ENCODE peak calls at places on chromosome 21, in nine cellular contexts. U is OCI-LY7, H is neural progenitor cell, Y is mammary epithelial cell, K is astrocyte, S is MM.1S, G is SK-N-SH, E is hepatocyte, F is fibroblast of lung. L is an unnamed sample.

GRCh38 chr21:37074195-37074510 is 1.1 kb downstream of the TTC3 start:
- DNase-seq in U (no peak), H (peak), Y (peak), K (no peak), S (no peak), G (peak), E (no peak), F (no peak), L (no peak)

GRCh38 chr21:45224189-45224938 is 63.3 kb downstream of the POFUT2 start:
- DNase-seq in U (no peak), H (no peak), Y (no peak), K (no peak), S (no peak), G (no peak), E (peak), F (peak), L (peak)

GRCh38 chr21:43276811-43277210 is 108.0 kb downstream of the CRYAA start:
- DNase-seq in U (no peak), H (no peak), Y (no peak), K (no peak), S (no peak), G (no peak), E (no peak), F (no peak), L (peak)

GRCh38 chr21:17732306-17732705 is 86.8 kb downstream of the C21orf91 start:
- DNase-seq in U (no peak), H (no peak), Y (peak), K (peak), S (no peak), G (peak), E (no peak), F (peak), L (peak)

GRCh38 chr21:42189860-42190491 is 29.0 kb upstream of the ABCG1 start:
- DNase-seq in U (no peak), H (no peak), Y (no peak), K (no peak), S (no peak), G (no peak), E (no peak), F (no peak), L (no peak)

GRCh38 chr21:32186843-32187242 is 92.0 kb downstream of the MIS18A start:
- DNase-seq in U (no peak), H (no peak), Y (no peak), K (no peak), S (no peak), G (no peak), E (no peak), F (no peak), L (no peak)

GRCh38 chr21:41480086-41480690 is 27.8 kb downstream of the TMPRSS2 start:
- DNase-seq in U (no peak), H (no peak), Y (no peak), K (no peak), S (no peak), G (no peak), E (no peak), F (no peak), L (no peak)

GRCh38 chr21:40850071-40850470 is 3.1 kb upstream of the DSCAM start:
- DNase-seq in U (no peak), H (no peak), Y (peak), K (no peak), S (no peak), G (no peak), E (no peak), F (no peak), L (no peak)

GRCh38 chr21:16590186-16590585 is 860.4 kb downstream of the USP25 start:
- DNase-seq in U (no peak), H (no peak), Y (no peak), K (no peak), S (no peak), G (no peak), E (no peak), F (no peak), L (no peak)

GRCh38 chr21:38494254-38494648 is 4.0 kb downstream of the ERG start:
- DNase-seq in U (no peak), H (no peak), Y (no peak), K (peak), S (no peak), G (no peak), E (no peak), F (peak), L (no peak)

GRCh38 chr21:38494688-38495087 is 3.6 kb downstream of the ERG start:
- DNase-seq in U (no peak), H (no peak), Y (no peak), K (peak), S (no peak), G (no peak), E (no peak), F (peak), L (peak)

GRCh38 chr21:38495242-38495641 is 3.0 kb downstream of the ERG start:
- DNase-seq in U (no peak), H (no peak), Y (no peak), K (no peak), S (no peak), G (no peak), E (no peak), F (no peak), L (no peak)

GRCh38 chr21:38498057-38498833 is at the start of gene ERG:
- DNase-seq in U (no peak), H (no peak), Y (no peak), K (no peak), S (no peak), G (no peak), E (no peak), F (no peak), L (no peak)

GRCh38 chr21:38496224-38496623 is 2.1 kb downstream of the ERG start:
- DNase-seq in U (no peak), H (no peak), Y (no peak), K (no peak), S (no peak), G (no peak), E (no peak), F (no peak), L (no peak)
- TF ChIP-seq CTCF in U (no peak), H (no peak), Y (no peak), K (no peak), S (no peak), G (no peak), E (no peak), F (no peak), L (no peak)

GRCh38 chr21:28754862-28755261 is 237.8 kb downstream of the LTN1 start:
- DNase-seq in U (no peak), H (no peak), Y (no peak), K (no peak), S (no peak), G (no peak), E (no peak), F (no peak), L (no peak)
- H2AFZ ChIP-seq in U (no peak), H (no peak), Y (no peak), K (no peak), S (no peak), G (no peak), E (no peak), F (peak), L (no peak)

GRCh38 chr21:21247441-21247840 is 249.2 kb downstream of the NCAM2 start:
- DNase-seq in U (no peak), H (no peak), Y (no peak), K (peak), S (no peak), G (no peak), E (no peak), F (peak), L (no peak)
- H3K27ac ChIP-seq in U (no peak), H (no peak), Y (no peak), K (no peak), S (no peak), G (no peak), E (no peak), F (no peak), L (no peak)

DNA sequence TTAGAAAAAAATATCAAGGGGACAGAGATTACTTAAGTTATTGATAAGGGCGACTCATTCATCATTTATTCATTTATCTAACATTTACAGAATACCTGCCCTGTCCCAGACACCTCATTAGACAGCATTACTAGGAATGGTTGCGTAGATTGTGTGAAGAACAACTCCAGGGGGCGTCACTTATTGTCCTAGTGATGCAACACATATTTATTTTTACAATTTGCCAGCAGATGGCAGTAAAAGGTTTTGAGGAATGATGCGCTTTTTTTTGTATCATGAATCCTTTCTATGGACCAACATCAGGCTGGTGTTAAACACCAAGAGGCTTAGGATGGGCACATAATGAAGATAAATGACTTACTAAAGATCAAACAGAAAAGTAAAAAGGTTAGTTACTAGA is 5.5 kb downstream of the NCAM2 start:
- DNase-seq in U (peak), H (peak), Y (no peak), K (no peak), S (peak), G (peak), E (peak), F (peak), L (peak)
- TF ChIP-seq CTCF in U (peak), H (peak), Y (no peak), K (peak), S (peak), G (peak), E (peak), F (peak), L (peak)

DNA sequence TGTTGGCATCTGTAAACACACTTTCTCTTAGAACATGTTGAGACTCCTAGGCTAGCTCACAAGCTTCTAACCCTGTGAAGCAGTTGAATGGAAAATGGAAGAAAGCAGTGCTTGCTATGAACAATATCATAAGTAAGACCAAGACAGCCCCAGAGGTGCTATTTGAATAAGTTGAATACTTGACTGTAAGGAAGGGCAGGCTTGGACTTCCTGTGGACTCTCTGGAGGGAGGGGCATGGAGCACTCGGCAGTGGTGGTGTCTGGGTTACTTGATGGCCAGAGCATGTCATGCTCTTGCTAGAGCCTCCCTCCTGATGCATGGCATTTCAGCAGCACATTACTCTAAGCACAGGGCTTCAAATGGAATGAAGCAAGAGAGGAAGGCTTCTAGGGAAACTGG is 60.0 kb downstream of the MRPS6 start:
- DNase-seq in U (no peak), H (no peak), Y (no peak), K (no peak), S (no peak), G (no peak), E (no peak), F (no peak), L (no peak)
- H2AFZ ChIP-seq in U (no peak), H (no peak), Y (no peak), K (no peak), S (no peak), G (no peak), E (no peak), F (no peak), L (no peak)

DNA sequence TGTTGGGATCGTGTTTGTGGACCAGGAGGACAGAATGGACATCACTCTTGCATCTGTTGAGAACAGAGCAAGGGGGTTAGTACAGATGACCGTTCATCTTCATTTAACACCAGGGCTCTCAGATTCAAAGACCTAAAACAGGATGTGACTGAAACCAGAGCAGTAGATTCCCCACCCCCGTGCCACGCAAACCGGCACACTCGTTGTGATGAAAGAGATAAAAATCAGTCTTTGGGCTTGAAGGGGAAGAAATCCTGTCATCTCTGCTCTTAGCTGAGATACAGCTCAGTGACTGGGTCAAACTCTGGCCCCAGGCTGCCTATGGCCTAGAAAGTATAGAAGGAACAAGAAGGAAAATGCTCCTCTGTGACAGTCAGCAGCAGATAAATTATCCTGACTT is 146.2 kb upstream of the KRTAP19-8 start:
- DNase-seq in U (no peak), H (no peak), Y (no peak), K (no peak), S (no peak), G (peak), E (no peak), F (no peak), L (no peak)
- H3K27ac ChIP-seq in U (no peak), H (no peak), Y (no peak), K (no peak), S (no peak), G (peak), E (no peak), F (no peak), L (no peak)